ENCODE peak calls at places on chromosomes 12 and 14, in eight cellular contexts. O, P, H, Z, M, G, N and X are unnamed samples.

GRCh38 chr12:13229504-13229903 is 33.0 kb downstream of the EMP1 start:
- DNase-seq in N (no peak), M (no peak), O (peak; percentile 21), Z (no peak), P (no peak), H (no peak), G (no peak), X (no peak)

GRCh38 chr12:56326533-56326932 is 7.3 kb downstream of the PAN2 start:
- DNase-seq in N (no peak), G (no peak), Z (no peak), P (no peak), H (no peak), O (no peak), M (no peak), X (no peak)

GRCh38 chr12:5461966-5462365 is 30.1 kb downstream of the NTF3 start:
- DNase-seq in N (no peak), Z (no peak), G (no peak), H (no peak), P (no peak), O (no peak), M (no peak), X (no peak)

GRCh38 chr12:47560408-47560807 is 145.4 kb downstream of the RPAP3 start:
- DNase-seq in P (no peak), N (no peak), G (no peak), O (no peak), Z (no peak), H (no peak), M (no peak), X (no peak)

GRCh38 chr14:36524220-36524837 is 4.3 kb upstream of the NKX2-1 start:
- DNase-seq in N (no peak), Z (no peak), H (peak; percentile 84), M (peak; percentile 73), P (no peak), G (no peak), O (no peak), X (no peak)

GRCh38 chr12:124404162-124404561 is 109.3 kb downstream of the RFLNA start:
- DNase-seq in G (no peak), Z (no peak), N (no peak), O (no peak), P (no peak), H (no peak), M (no peak), X (no peak)

GRCh38 chr14:93049867-93050331 is 65.8 kb downstream of the ITPK1 start:
- DNase-seq in H (no peak), P (no peak), N (no peak), M (no peak), O (no peak), Z (no peak), G (no peak), X (no peak)

GRCh38 chr12:91877461-91878230 is 268.0 kb downstream of the BTG1 start:
- DNase-seq in Z (no peak), G (no peak), P (no peak), H (no peak), M (no peak), O (no peak), N (no peak), X (no peak)

GRCh38 chr12:107319536-107320030 is 226.2 kb upstream of the CRY1 start:
- DNase-seq in G (no peak), H (no peak), M (no peak), Z (no peak), O (no peak), P (no peak), N (no peak), X (peak; percentile 61)

GRCh38 chr14:100132161-100132902 is 27.1 kb downstream of the DEGS2 start:
- DNase-seq in Z (no peak), M (no peak), G (no peak), P (no peak), H (no peak), O (no peak), N (peak; percentile 36), X (peak; percentile 58)

GRCh38 chr14:34038358-34039057 is 87.6 kb upstream of the EGLN3 start:
- DNase-seq in M (no peak), O (no peak), P (no peak), Z (peak; percentile 86), H (no peak), G (no peak), N (no peak), X (no peak)

GRCh38 chr12:101855364-101855884 is 22.0 kb upstream of the DRAM1 start:
- DNase-seq in O (no peak), N (peak; percentile 76), H (no peak), Z (peak; percentile 25), P (peak; percentile 69), G (no peak), M (no peak), X (no peak)

GRCh38 chr12:104299842-104300481 is 3.6 kb upstream of the EID3 start:
- DNase-seq in N (no peak), Z (no peak), H (no peak), P (no peak), O (peak; percentile 64), M (no peak), G (no peak), X (no peak)

GRCh38 chr12:97177482-97177881 is 270.4 kb downstream of the NEDD1 start:
- DNase-seq in Z (no peak), P (no peak), M (no peak), H (no peak), O (no peak), G (no peak), N (no peak), X (no peak)

GRCh38 chr12:117101953-117102833 is 3.0 kb upstream of the TESC start:
- DNase-seq in O (no peak), M (no peak), N (no peak), G (no peak), H (no peak), P (no peak), Z (no peak), X (no peak)

GRCh38 chr12:99911076-99911475 is 73.7 kb downstream of the ANKS1B start:
- DNase-seq in M (no peak), N (no peak), G (no peak), Z (peak; percentile 5), O (peak; percentile 78), H (no peak), P (peak; percentile 89), X (no peak)

GRCh38 chr12:5295151-5295550 is 136.8 kb upstream of the NTF3 start:
- DNase-seq in M (no peak), O (no peak), G (no peak), H (no peak), P (peak; percentile 33), Z (no peak), N (no peak), X (no peak)

GRCh38 chr14:96940009-96940408 is 142.8 kb downstream of the VRK1 start:
- DNase-seq in H (no peak), O (no peak), N (peak; percentile 57), M (peak; percentile 32), P (no peak), Z (peak; percentile 16), G (no peak), X (no peak)

GRCh38 chr14:96949594-96949993 is 152.4 kb downstream of the VRK1 start:
- DNase-seq in H (no peak), Z (no peak), M (no peak), G (no peak), P (no peak), N (no peak), O (no peak), X (no peak)

GRCh38 chr14:96944297-96944696 is 147.1 kb downstream of the VRK1 start:
- DNase-seq in M (no peak), P (no peak), Z (no peak), H (no peak), N (no peak), G (no peak), O (no peak), X (no peak)

GRCh38 chr14:96945721-96946120 is 148.5 kb downstream of the VRK1 start:
- DNase-seq in G (no peak), Z (no peak), O (no peak), M (no peak), P (no peak), N (no peak), H (peak; percentile 30), X (no peak)
- TF ChIP-seq USF2 in G (no peak), Z (no peak), O (no peak), M (no peak), P (no peak), N (no peak), H (no peak), X (no peak)

DNA sequence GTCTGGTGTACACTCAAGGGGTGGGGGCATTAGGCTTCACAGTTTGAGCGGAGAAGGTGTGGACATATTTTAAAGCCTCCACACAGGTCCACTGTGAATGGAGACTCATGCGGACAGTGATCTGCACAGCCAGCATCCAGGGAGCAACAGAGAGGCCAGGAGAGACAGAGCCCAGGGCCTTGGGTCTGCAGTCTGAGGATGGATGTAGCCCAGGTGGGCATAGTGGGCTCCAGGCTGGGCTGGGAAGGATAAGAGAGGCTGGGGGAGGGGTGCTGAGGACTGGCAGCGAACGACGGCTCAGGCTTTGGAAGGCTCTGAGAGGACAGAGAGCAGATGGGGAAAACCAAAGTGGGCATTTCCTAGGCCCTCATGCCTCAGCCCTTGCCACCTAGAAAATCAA is 128.8 kb downstream of the PAPOLA start:
- DNase-seq in N (no peak), O (no peak), M (no peak), H (peak; percentile 16), Z (no peak), P (no peak), G (no peak), X (no peak)
- TF ChIP-seq USF2 in N (no peak), O (no peak), M (no peak), H (no peak), Z (no peak), P (no peak), G (no peak), X (no peak)

DNA sequence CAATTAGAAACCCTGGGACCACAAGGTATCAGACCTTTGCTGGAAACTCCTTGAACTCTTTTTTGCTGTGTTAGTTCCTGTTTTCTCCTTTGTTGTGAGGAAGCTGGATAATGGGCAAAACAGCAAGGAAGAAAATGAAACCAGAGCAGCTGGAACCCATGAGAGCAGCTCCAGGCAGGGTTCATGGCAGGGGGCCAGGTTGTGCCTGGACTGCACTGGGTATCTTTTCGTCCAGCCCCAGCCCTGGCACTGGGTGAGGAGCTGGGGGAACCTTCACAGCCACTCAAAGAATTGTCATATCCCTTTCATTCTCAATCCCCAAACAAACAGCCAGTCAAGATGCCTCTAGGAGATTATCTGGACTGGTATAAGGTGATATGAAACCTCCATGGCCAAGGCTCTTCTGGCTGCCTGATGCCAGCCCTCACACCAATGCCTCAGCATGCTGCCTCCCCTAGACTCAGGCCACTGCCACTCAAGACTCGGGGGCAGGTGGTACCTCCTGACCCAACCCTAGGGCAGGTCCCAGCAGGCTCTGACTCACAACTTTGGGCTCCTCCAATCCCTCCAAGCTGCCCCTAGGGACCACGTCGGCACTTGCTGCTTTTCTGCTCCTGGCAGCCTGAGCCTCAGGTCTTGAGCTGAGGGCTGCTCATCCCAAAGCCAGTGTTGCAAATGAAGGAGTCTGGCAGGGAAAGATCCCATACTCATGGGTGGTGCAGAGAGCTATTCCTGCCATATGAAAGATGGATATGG is 16.5 kb downstream of the FAM186B start:
- DNase-seq in Z (no peak), G (no peak), N (no peak), M (no peak), H (no peak), P (no peak), O (no peak), X (no peak)
- TF ChIP-seq USF2 in Z (no peak), G (no peak), N (no peak), M (no peak), H (no peak), P (no peak), O (no peak), X (no peak)

DNA sequence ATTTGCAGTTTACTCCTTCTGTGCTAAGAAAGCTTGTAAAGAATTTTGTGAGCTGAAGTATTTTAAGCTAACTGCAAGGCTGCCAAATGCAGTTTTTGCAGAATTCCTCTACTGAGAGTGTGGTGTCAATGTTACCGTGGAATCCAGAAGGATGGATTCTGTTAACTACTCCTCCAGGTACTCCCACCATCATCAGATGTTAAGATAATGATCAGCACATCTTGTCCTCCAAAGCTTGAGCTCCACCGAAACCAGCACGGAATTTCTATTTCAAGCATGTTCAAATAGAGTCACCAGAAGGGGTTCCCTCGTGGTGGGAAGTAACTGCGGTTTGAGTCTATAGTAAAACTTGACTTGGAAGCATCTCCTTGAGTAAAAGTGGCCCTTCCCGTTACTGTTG is 64.3 kb upstream of the CDKN3 start:
- DNase-seq in N (no peak), M (no peak), G (no peak), P (no peak), O (no peak), Z (no peak), H (no peak), X (no peak)
- TF ChIP-seq USF2 in N (no peak), M (no peak), G (no peak), P (no peak), O (no peak), Z (no peak), H (no peak), X (no peak)